ENCODE peak calls at places on chromosomes 4 and X, in six cellular contexts. N, Q, X, S, A and L are unnamed samples.

GRCh38 chr4:174757736-174758135 is 71.3 kb downstream of the GLRA3 start:
- DNase-seq in N (no peak), X (no peak), Q (no peak), A (no peak), S (peak), L (no peak)

GRCh38 chr4:103032575-103032974 is 13.1 kb upstream of the SLC9B1 start:
- DNase-seq in A (peak), S (peak), X (peak), Q (peak), N (peak), L (peak)

GRCh38 chr4:177596991-177597390 is 154.8 kb upstream of the AGA start:
- DNase-seq in N (no peak), A (no peak), X (no peak), Q (no peak), S (peak), L (no peak)

GRCh38 chr4:74092957-74093356 is 6.0 kb downstream of the CXCL2 start:
- DNase-seq in N (no peak), Q (peak), A (no peak), X (no peak), S (no peak), L (peak)

GRCh38 chrX:54810532-54810931 is 3.0 kb downstream of the MAGED2 start:
- DNase-seq in N (no peak), A (no peak), X (no peak), Q (no peak), S (no peak), L (no peak)

GRCh38 chr4:184826315-184827266 is 823 bp upstream of the ACSL1 start:
- DNase-seq in N (no peak), S (no peak), X (peak), Q (peak), A (no peak), L (peak)

GRCh38 chr4:17280266-17280665 is 231.6 kb downstream of the QDPR start:
- DNase-seq in S (no peak), X (no peak), Q (no peak), A (no peak), N (no peak), L (no peak)

GRCh38 chrX:68894513-68895338 is 65.9 kb downstream of the EFNB1 start:
- DNase-seq in S (peak), Q (peak), N (peak), A (no peak), X (peak), L (no peak)

GRCh38 chr4:125741825-125742452 is 427.2 kb downstream of the FAT4 start:
- DNase-seq in S (no peak), X (peak), Q (peak), A (no peak), N (no peak), L (peak)

GRCh38 chr4:73721419-73721818 is 18.9 kb upstream of the CXCL8 start:
- DNase-seq in S (no peak), A (no peak), Q (peak), X (peak), N (no peak), L (peak)

GRCh38 chr4:23750125-23750524 is 139.7 kb downstream of the PPARGC1A start:
- DNase-seq in X (no peak), S (no peak), A (no peak), N (no peak), Q (no peak), L (no peak)

GRCh38 chrX:11401966-11402365 is 108.8 kb downstream of the AMELX start:
- DNase-seq in X (no peak), Q (peak), A (no peak), N (no peak), S (no peak), L (peak)

GRCh38 chr4:14771091-14771490 is 231.2 kb upstream of the CPEB2 start:
- DNase-seq in A (no peak), S (no peak), Q (no peak), X (peak), N (no peak), L (no peak)

GRCh38 chr4:46844325-46844917 is 64.6 kb downstream of the COX7B2 start:
- DNase-seq in A (no peak), S (peak), X (peak), N (peak), Q (peak), L (peak)

GRCh38 chrX:46180258-46180687 is 364.9 kb downstream of the ZNF674 start:
- DNase-seq in Q (peak), A (no peak), N (peak), S (peak), X (peak), L (no peak)

GRCh38 chrX:30816079-30816478 is 73.0 kb downstream of the TAB3 start:
- DNase-seq in X (no peak), Q (no peak), N (no peak), S (no peak), A (no peak), L (no peak)

GRCh38 chrX:68721991-68722860 is 74.8 kb downstream of the STARD8 start:
- DNase-seq in S (no peak), A (no peak), Q (no peak), N (no peak), X (no peak), L (no peak)

GRCh38 chrX:25178555-25178954 is 162.8 kb upstream of the ARX start:
- DNase-seq in X (no peak), A (no peak), S (no peak), Q (no peak), N (no peak), L (no peak)

GRCh38 chr4:86957214-86957613 is 22.4 kb downstream of the AFF1 start:
- DNase-seq in A (no peak), X (peak), Q (peak), S (no peak), N (no peak), L (peak)

DNA sequence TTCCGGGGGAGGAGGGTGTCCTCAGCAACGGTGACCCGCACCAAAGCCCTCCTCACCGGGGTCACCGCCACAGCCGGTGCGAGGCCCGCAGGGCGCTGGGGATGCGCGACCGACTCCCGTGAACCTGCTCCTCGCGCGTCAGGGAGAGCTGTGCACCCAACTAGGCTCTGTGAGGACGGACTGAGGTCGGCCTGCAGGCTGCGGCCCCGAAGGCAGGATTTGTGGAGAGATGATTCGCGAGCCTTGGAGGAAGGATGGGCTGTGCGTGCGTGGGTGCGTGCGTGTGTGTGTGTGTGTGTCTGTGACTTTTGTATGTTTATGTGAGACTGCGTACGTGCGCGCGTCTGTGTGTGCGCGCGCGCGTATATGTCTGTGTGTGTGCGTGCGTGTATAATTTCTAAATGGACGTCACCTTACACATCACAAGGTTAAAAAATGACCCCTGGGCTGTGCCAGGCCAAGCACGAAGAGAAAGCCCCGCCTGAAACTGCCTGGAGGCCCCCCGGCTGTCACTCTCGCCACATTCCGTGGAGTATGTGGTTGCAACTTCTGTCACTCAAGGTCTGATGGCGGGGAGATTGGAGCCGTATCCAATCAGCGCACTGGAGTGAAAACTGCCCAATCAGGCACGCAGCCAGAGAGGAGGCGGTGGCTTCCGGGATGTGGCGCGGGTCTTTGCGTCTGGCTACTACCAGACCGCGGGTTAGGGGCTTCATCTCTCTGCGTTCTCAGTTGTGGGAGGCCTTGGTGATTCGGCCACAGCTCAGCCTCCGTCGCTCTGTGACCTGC is at the start of gene ZNF141:
- DNase-seq in A (peak), S (peak), Q (peak), X (peak), N (peak), L (peak)
- H3K18ac ChIP-seq in A (peak), S (peak), Q (peak), X (peak), N (peak), L (peak)

DNA sequence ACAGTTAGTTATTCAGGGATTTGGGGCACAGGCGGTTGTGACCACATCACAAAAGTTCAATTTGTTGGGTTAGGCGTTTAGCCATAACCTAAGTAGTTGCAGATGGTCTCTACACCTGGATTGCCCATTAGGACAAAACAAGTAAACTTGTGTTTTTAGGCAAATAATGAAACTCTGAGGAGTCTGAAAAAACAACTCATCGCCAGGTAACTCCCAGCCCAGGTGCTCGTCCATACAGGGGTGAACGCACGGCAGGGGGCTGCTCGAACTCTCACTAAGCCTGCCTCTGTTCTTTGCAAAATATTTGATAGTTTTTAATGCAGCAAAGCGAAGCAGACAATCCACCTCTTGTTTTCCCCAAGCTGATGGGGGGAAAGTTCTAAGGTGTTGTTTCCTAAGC is 571 bp upstream of the RHOH start:
- DNase-seq in A (no peak), Q (no peak), N (no peak), S (no peak), X (no peak), L (no peak)
- H3K4me3 ChIP-seq in A (no peak), Q (no peak), N (no peak), S (no peak), X (no peak), L (no peak)

GRCh38 chr4:62344915-62345314 is 1144.8 kb downstream of the ADGRL3 start:
- DNase-seq in X (no peak), N (no peak), A (no peak), S (no peak), Q (no peak), L (no peak)

GRCh38 chr4:62342346-62342745 is 1142.2 kb downstream of the ADGRL3 start:
- DNase-seq in X (no peak), N (no peak), A (no peak), Q (no peak), S (no peak), L (no peak)

GRCh38 chr4:62344474-62344873 is 1144.3 kb downstream of the ADGRL3 start:
- DNase-seq in A (no peak), Q (no peak), N (no peak), S (no peak), X (no peak), L (no peak)
- H3K18ac ChIP-seq in A (no peak), Q (no peak), N (no peak), S (no peak), X (no peak), L (no peak)

DNA sequence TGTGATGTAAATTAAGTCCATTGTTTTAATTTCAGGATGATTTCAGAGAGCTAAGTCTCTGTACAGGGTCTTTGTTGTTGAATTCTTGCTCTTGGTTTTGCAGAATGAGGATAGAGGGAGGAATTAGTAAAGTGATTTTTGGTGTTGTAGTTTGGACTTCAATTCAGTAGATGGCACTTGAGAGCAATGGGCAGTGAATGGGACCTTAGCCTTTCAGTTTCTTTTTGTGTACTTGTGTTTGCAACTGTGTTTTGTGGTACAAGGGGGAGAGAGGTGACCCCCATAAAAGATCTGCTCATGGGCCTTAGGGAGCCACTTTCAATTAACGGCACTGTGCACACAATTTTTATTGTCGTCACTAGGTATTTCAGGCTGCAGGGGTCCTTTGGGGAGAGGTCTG is 340.0 kb downstream of the DCAF12L2 start:
- DNase-seq in Q (no peak), X (no peak), S (peak), A (no peak), N (no peak), L (no peak)
- H3K4me3 ChIP-seq in Q (no peak), X (no peak), S (no peak), A (no peak), N (no peak), L (no peak)

GRCh38 chr4:6493668-6494304 is 21.4 kb upstream of the PPP2R2C start:
- DNase-seq in Q (peak), A (no peak), N (peak), X (no peak), S (peak), L (no peak)
- H3K18ac ChIP-seq in Q (no peak), A (no peak), N (peak), X (no peak), S (no peak), L (no peak)

DNA sequence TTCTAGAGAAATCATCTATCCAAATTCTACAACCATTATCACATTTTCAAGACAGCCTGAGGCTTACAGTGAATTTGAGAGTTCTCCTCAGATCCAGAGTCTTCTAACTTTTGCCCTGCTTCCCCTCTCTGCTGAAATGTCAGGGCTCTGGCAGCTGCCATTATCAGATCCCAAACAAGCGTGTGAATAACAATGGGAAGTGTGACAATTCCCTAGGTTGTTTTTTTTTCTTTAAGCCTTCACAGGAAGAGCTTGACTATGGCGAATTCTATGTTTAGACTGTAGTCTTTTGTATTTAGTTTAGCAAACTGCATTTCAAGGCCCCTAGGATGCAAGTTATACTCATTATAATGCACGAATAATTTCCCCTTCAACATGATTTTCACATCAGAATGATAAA is 61.3 kb upstream of the KDR start:
- DNase-seq in Q (no peak), X (no peak), N (no peak), S (peak), A (no peak), L (no peak)
- H3K4me3 ChIP-seq in Q (no peak), X (no peak), N (no peak), S (no peak), A (no peak), L (no peak)

DNA sequence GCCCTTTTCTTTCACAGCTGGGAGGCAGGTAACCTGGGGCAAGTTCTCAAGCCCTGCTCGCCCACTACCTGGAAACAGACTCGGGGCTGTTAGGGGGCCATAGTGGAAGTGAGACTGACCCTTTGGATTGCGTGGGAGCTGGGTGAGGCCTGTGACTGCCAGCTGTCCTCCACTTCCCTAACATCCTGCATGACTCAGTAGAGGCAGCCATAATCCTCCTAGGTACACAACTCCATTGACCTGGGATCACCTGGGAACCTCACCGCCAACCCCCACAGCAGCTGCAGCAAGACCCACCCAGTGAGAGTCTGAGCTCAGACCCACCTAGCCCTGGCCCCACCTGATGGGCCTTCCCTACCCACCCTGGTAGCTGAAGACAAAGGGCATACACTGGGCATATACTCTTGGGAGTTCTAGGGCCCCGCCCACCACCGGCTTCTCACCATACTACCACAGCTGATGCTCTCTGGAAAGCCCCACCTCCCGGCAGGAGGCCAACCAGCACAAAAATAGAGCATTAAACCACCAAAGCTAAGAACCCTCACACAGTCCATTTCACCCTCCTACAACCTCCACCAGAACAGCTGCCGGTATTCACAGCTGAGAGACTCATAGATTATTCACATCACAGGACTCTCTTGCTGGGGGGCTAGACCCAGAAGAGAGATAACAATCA is 61.1 kb upstream of the DCTD start:
- DNase-seq in A (no peak), S (peak), X (peak), Q (peak), N (no peak), L (no peak)
- H3K18ac ChIP-seq in A (no peak), S (no peak), X (peak), Q (no peak), N (no peak), L (no peak)

DNA sequence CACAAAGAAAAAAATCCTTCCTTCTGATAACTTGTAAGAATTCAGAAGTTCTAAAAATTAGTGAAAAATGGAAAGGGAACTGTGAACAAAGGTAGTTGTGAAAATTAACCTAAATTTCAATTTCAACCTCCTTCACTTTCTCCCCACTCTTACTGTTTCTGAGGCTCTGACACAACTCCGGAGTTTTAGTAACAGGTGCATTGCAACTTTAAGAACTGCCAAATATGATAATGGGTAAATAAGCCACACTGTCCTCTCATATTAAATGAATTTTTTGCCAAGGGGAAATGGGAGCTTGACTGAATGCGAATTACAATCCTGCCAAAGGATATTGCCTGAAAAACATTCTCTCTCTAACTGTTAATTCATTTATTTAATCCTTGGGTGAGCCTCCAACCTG is 1.2 kb downstream of the EGF start:
- DNase-seq in S (no peak), X (no peak), A (no peak), Q (no peak), N (no peak), L (no peak)
- H3K4me3 ChIP-seq in S (peak), X (no peak), A (no peak), Q (no peak), N (no peak), L (no peak)

DNA sequence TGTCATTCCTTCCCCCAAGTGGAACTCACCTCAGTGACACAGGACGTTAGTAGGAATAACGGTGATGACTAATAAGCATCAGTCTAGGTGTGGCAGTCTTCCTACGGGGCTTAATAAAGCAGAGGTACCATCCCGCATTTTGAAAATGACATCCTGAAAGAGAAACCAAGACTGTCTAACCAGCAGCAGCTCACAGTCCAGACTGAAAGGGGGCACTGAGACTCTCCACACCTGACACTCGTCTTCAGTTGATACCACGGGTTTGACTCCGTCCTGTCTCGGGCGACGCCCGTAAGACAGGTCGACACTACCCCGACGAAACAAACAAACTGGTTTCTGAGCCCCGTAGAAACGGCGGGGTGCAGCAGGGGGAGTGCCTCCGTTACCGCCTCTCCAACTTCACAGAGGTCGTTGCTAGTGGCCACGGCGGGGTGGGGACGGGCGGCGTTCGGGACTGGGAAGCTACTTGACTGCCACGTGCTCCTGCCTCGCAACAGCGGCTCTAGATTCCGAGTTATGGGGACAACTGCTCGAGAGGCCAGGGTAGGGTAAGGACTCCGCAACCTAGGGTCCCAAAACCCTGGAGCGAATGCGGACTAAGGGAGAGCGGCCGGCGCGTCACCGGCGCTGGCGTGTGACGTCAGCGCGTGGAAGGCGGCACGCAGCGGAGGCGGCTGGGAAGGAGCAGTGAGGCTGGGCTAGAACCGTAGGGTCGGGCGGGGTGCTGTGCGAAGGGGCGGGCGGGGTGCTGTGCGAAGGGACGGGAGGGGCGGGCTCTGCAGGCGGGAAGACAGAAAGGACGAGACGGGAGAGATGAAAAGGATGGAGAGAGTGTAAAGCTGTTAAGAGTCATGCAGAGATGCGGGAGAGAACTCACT is at the start of gene NEK1:
- DNase-seq in X (peak), Q (peak), A (peak), N (peak), S (peak), L (peak)
- H3K18ac ChIP-seq in X (peak), Q (peak), A (peak), N (peak), S (no peak), L (peak)

DNA sequence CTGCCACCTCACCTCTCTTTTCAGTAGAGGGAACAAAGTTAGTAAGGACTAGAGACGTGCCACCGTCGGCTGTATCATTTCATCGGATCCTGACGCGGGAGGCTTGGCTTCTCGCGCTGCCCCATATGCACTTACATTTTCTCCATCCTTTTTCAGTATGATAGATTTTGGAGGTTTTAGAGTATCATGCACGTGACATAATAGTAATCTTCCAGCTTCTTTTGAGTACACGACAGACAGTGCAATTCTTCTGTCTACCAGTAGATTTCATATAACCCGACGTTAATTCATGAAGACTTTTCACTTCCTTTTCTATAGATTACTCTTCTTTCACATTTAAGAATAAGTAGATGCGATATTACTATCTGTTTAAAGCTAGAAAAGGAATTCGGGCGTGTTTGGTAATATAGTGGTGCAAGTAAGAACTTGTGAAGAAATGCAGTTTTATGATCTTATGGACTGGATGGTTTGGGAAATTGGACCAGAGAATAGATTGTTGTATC is 995 bp downstream of the CDS1 start:
- DNase-seq in X (peak), S (no peak), A (no peak), N (no peak), Q (no peak), L (no peak)
- H3K4me3 ChIP-seq in X (peak), S (peak), A (peak), N (peak), Q (peak), L (peak)